ENCODE peak calls at places on chromosome 14, in eight cellular contexts. J is Peyer's patch, T is neuronal stem cell, K is adrenal gland, G is body of pancreas, F is stomach, S is SJSA1, Y is fibroblast of lung. V is an unnamed sample. For H3K4me1 and H3K9me3, the result is how much of the 10 kb centered on the place peaks cover.

GRCh38 chr14:55123101-55123500 is 6.0 kb upstream of the LGALS3 start:
- DNase-seq in Y (peak), K (no peak), J (no peak), G (peak), T (no peak), S (peak), F (no peak), V (no peak)

GRCh38 chr14:75299576-75299975 is 20.9 kb downstream of the FOS start:
- DNase-seq in F (no peak), K (no peak), T (no peak), J (no peak), S (no peak), G (no peak), Y (no peak), V (no peak)

GRCh38 chr14:90263748-90264449 is 7.5 kb downstream of the PSMC1 start:
- DNase-seq in T (no peak), F (no peak), K (no peak), Y (no peak), J (no peak), G (no peak), S (no peak), V (no peak)

GRCh38 chr14:75986439-75986765 is 839 bp downstream of the IFT43 start:
- DNase-seq in S (no peak), T (no peak), Y (no peak), K (no peak), F (no peak), G (no peak), J (no peak), V (no peak)

GRCh38 chr14:83992857-83993256 is 1537.1 kb upstream of the FLRT2 start:
- DNase-seq in K (no peak), G (no peak), F (no peak), S (no peak), T (no peak), J (no peak), Y (peak), V (no peak)

GRCh38 chr14:75905505-75905904 is 76.3 kb downstream of the TGFB3 start:
- DNase-seq in Y (peak), T (no peak), G (peak), J (no peak), F (peak), S (no peak), K (peak), V (no peak)

GRCh38 chr14:53180272-53181221 is 27.4 kb upstream of the DDHD1 start:
- DNase-seq in Y (peak), J (no peak), G (no peak), T (peak), K (no peak), F (no peak), S (no peak), V (no peak)

GRCh38 chr14:65788876-65789859 is 376.6 kb downstream of the FUT8 start:
- DNase-seq in G (no peak), T (no peak), J (no peak), K (no peak), F (no peak), S (no peak), Y (no peak), V (no peak)

GRCh38 chr14:76985540-76986260 is 42.8 kb downstream of the IRF2BPL start:
- DNase-seq in F (no peak), Y (peak), G (no peak), T (no peak), J (no peak), K (no peak), S (no peak), V (no peak)

GRCh38 chr14:20723458-20723857 is 22.2 kb upstream of the EDDM3A start:
- DNase-seq in Y (no peak), K (no peak), J (no peak), F (no peak), S (no peak), G (no peak), T (no peak), V (peak)

GRCh38 chr14:96151242-96151641 is 53.4 kb upstream of the BDKRB2 start:
- DNase-seq in G (no peak), Y (no peak), S (peak), K (no peak), F (no peak), T (no peak), J (peak), V (no peak)

GRCh38 chr14:102517412-102518062 is 8.0 kb upstream of the ANKRD9 start:
- DNase-seq in J (peak), Y (no peak), S (no peak), T (no peak), G (no peak), F (no peak), K (no peak), V (no peak)

GRCh38 chr14:78688503-78688902 is 518.3 kb downstream of the NRXN3 start:
- DNase-seq in J (no peak), F (no peak), K (no peak), G (no peak), Y (no peak), S (no peak), T (no peak), V (no peak)

GRCh38 chr14:31207746-31208545 is at the start of gene HECTD1:
- DNase-seq in T (peak), K (peak), Y (peak), S (peak), F (peak), J (peak), G (peak), V (peak)

GRCh38 chr14:32800320-32800719 is 138.4 kb upstream of the NPAS3 start:
- DNase-seq in S (no peak), F (no peak), G (no peak), T (no peak), K (no peak), J (no peak), Y (no peak), V (no peak)

GRCh38 chr14:84095796-84096195 is 1434.1 kb upstream of the FLRT2 start:
- DNase-seq in Y (no peak), F (no peak), J (no peak), S (no peak), G (no peak), T (no peak), K (no peak), V (no peak)

GRCh38 chr14:104865631-104866441 is 768 bp downstream of the CEP170B start:
- DNase-seq in J (peak), Y (peak), S (peak), T (no peak), F (peak), K (peak), G (peak), V (peak)

GRCh38 chr14:36818794-36819384 is 157.2 kb downstream of the PAX9 start:
- DNase-seq in S (no peak), F (no peak), K (no peak), T (peak), Y (peak), J (no peak), G (no peak), V (no peak)

GRCh38 chr14:100552524-100553125 is 34.6 kb downstream of the BEGAIN start:
- DNase-seq in T (no peak), K (no peak), Y (no peak), F (no peak), S (no peak), J (no peak), G (no peak), V (no peak)

GRCh38 chr14:56490379-56490778 is 89.2 kb upstream of the TMEM260 start:
- DNase-seq in K (no peak), S (no peak), F (no peak), J (no peak), T (no peak), G (no peak), Y (peak), V (no peak)

GRCh38 chr14:65243766-65244442 is 141.6 kb upstream of the MAX start:
- DNase-seq in S (peak), G (no peak), F (no peak), K (no peak), J (no peak), Y (no peak), T (no peak), V (no peak)

GRCh38 chr14:84036863-84037262 is 1493.1 kb upstream of the FLRT2 start:
- DNase-seq in T (no peak), Y (peak), S (no peak), J (no peak), F (no peak), K (no peak), G (no peak), V (no peak)

GRCh38 chr14:101504096-101504948 is 57.0 kb upstream of the DIO3 start:
- DNase-seq in Y (no peak), T (no peak), G (no peak), F (peak), S (peak), K (no peak), J (peak), V (no peak)

GRCh38 chr14:55730602-55731001 is 150.6 kb downstream of the KTN1 start:
- DNase-seq in S (no peak), G (no peak), K (no peak), T (no peak), J (no peak), F (no peak), Y (no peak), V (no peak)

GRCh38 chr14:63432228-63432627 is 110.9 kb downstream of the PPP2R5E start:
- DNase-seq in F (no peak), G (no peak), T (no peak), Y (no peak), J (no peak), K (no peak), S (no peak), V (no peak)
- H3K4me1 ChIP-seq in F (half or more), G (under half), T (under half), Y (under half), J (under half), K (under half), S (under half), V (half or more)

GRCh38 chr14:59629384-59630158 is 53.0 kb upstream of the CCDC175 start:
- DNase-seq in K (no peak), Y (no peak), G (no peak), F (no peak), S (no peak), J (no peak), T (no peak), V (no peak)
- H3K4me3 ChIP-seq in K (no peak), Y (no peak), G (no peak), F (no peak), S (no peak), J (no peak), T (no peak), V (no peak)

DNA sequence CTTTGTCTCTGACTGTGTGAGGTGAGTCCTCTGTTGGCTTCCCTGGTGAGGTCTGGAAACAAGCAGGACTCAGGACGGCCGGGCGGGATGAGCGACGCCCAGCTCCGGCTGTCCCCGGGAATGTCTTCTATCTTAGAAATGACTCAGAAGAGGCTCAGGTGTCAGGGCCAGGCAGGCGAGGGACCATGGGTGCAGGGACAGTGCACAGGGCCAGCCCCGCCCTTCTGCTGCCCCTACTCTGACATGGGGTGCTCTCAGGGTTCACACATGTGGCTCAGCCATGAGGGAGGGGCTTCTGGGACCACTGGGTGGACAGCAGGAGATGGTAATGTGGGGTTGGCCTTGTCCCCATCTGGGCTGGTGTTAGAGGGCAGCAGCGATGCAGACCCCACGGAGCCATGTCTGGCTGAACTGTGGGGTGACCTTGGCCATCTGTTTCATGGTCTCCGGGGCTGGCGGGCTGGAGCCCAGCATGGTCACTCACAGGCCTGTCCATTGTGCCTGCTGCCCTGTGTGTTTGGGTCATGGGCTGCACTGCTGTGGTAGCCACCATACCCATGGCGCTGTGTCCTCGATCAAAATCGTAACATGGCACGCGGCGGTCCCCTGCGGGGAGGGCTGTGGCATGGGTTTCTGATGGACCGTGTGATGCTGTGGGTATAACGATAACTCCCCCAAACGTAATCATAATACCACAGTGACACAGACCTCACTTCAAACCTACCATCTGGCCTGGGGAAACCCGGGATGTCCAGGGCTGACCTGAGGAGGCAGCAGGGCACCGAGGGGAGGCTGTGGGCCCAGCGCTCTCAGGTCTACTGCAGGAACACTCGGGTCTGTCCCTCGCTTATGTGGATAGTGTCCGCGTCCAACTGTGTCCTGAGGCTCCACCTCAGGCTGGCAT is 368.8 kb downstream of the TMEM121 start:
- DNase-seq in Y (no peak), F (no peak), S (no peak), J (peak), T (no peak), K (no peak), G (no peak), V (peak)
- H3K9me3 ChIP-seq in Y (under half), F (under half), S (under half), J (under half), T (under half), K (under half), G (under half), V (under half)

GRCh38 chr14:22520235-22520634 is 68.8 kb downstream of the DAD1 start:
- DNase-seq in J (no peak), Y (peak), T (no peak), G (no peak), K (no peak), S (no peak), F (no peak), V (no peak)
- H3K4me1 ChIP-seq in J (under half), Y (under half), T (under half), G (under half), K (under half), S (under half), F (half or more), V (half or more)

GRCh38 chr14:103688906-103689902 is 26.0 kb downstream of the XRCC3 start:
- DNase-seq in Y (peak), J (no peak), T (no peak), G (no peak), S (no peak), K (no peak), F (no peak), V (no peak)
- H3K4me3 ChIP-seq in Y (no peak), J (no peak), T (no peak), G (no peak), S (no peak), K (no peak), F (no peak), V (no peak)

GRCh38 chr14:71753976-71754375 is 178.3 kb upstream of the RGS6 start:
- DNase-seq in G (no peak), K (no peak), J (no peak), T (no peak), Y (no peak), F (no peak), S (no peak), V (no peak)
- H3K9me3 ChIP-seq in G (under half), K (under half), J (under half), T (under half), Y (under half), F (under half), S (under half), V (under half)

GRCh38 chr14:91926131-91926890 is 21.2 kb downstream of the FBLN5 start:
- DNase-seq in T (no peak), G (no peak), Y (no peak), K (no peak), S (no peak), J (no peak), F (no peak), V (no peak)
- H3K4me1 ChIP-seq in T (under half), G (under half), Y (under half), K (under half), S (under half), J (under half), F (under half), V (under half)

GRCh38 chr14:93375673-93376156 is 28.7 kb downstream of the COX8C start:
- DNase-seq in Y (no peak), T (no peak), F (no peak), S (no peak), K (no peak), J (no peak), G (no peak), V (no peak)
- H3K4me3 ChIP-seq in Y (no peak), T (no peak), F (no peak), S (no peak), K (no peak), J (no peak), G (no peak), V (no peak)

DNA sequence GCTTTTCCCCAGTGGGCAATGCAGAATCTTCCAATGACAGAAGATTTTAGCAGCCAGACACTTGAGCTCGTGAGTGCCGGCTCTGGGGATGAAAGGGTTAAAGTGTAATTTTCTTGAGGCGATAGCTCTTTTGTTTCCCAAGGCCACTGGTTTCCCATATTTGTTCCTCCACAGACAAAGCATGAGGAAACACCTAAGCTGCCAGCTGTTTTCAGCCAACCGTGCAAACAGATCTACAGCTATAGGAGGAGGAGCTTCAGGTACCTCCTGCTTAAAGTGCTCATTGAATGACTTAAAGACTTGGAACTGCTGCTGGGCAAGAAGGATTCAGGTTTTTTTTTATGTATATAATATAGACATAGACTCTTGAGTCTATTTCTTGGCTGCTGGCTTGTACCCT is 1311.5 kb downstream of the TMEM121 start:
- DNase-seq in Y (no peak), S (no peak), F (no peak), K (no peak), J (no peak), T (no peak), G (no peak), V (no peak)
- H3K9me3 ChIP-seq in Y (under half), S (under half), F (under half), K (under half), J (under half), T (under half), G (under half), V (under half)

DNA sequence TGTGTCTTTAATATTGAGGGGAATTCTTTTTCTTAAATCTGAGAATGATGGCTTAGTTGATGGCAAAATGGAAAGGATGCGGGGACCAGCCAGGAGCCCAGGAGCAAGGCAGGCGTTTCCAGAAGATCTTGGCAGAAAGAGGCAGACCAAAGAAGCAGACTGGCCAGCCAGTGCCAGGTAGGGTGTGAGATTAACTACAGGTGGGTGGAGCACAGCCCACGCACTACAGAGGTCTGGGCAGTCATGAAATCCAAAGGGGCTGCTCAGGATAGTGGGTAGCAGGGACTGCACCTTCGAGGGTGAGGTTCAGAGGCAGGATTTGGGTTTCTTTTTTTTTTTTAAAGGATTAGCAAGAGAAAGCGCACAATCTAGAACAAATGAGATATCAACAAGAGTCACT is 17.7 kb upstream of the PCNX1 start:
- DNase-seq in F (no peak), G (no peak), Y (no peak), J (no peak), S (no peak), K (no peak), T (no peak), V (no peak)
- H3K4me1 ChIP-seq in F (under half), G (under half), Y (under half), J (under half), S (under half), K (under half), T (under half), V (under half)